ENCODE peak calls at places on chromosome 11, in seven cellular contexts. G is HepG2, H is spleen, B is Panc1, F is sigmoid colon, O is stomach, P is H1. X is an unnamed sample.

GRCh38 chr11:92794783-92795182 is 174.7 kb upstream of the MTNR1B start:
- DNase-seq in G (no peak), H (no peak), B (no peak), F (no peak), O (no peak), P (no peak), X (no peak)

GRCh38 chr11:78256962-78257361 is 68.2 kb downstream of the USP35 start:
- DNase-seq in G (no peak), H (no peak), B (no peak), F (peak; percentile 88), O (peak; percentile 86), P (no peak), X (peak; percentile 53)

GRCh38 chr11:77113382-77114088 is 10.9 kb downstream of the OMP start:
- DNase-seq in G (no peak), H (no peak), B (no peak), F (no peak), O (peak; percentile 55), P (peak; percentile 75), X (no peak)

GRCh38 chr11:57311109-57311936 is 13.4 kb downstream of the TNKS1BP1 start:
- DNase-seq in G (peak; percentile 84), H (peak; percentile 89), B (no peak), F (peak; percentile 98), O (peak; percentile 94), P (peak; percentile 94), X (peak; percentile 96)

GRCh38 chr11:111718436-111719325 is 47.5 kb downstream of the PPP2R1B start:
- DNase-seq in G (peak; percentile 30), H (no peak), B (no peak), F (peak; percentile 73), O (peak; percentile 73), P (no peak), X (no peak)

GRCh38 chr11:124329787-124330478 is 9.9 kb upstream of the OR8D2 start:
- DNase-seq in G (no peak), H (no peak), B (no peak), F (no peak), O (no peak), P (no peak), X (no peak)

GRCh38 chr11:116506446-116506845 is 266.3 kb downstream of the BUD13 start:
- DNase-seq in G (no peak), H (peak; percentile 55), B (no peak), F (no peak), O (no peak), P (peak; percentile 33), X (no peak)

GRCh38 chr11:27215471-27216267 is 147.3 kb downstream of the CCDC34 start:
- DNase-seq in G (no peak), H (peak; percentile 82), B (no peak), F (no peak), O (peak; percentile 33), P (peak; percentile 46), X (no peak)

GRCh38 chr11:114257621-114258558 is 38.3 kb upstream of the NNMT start:
- DNase-seq in G (peak; percentile 64), H (peak; percentile 82), B (no peak), F (peak; percentile 92), O (no peak), P (peak; percentile 60), X (peak; percentile 76)

GRCh38 chr11:1837171-1838076 is 1.4 kb upstream of the TNNI2 start:
- DNase-seq in G (peak; percentile 45), H (peak; percentile 96), B (no peak), F (peak; percentile 82), O (peak; percentile 62), P (peak; percentile 90), X (peak; percentile 57)

GRCh38 chr11:12209096-12209495 is 98.7 kb downstream of the MICAL2 start:
- DNase-seq in G (no peak), H (no peak), B (no peak), F (no peak), O (no peak), P (no peak), X (no peak)
- TF ChIP-seq POLR2AphosphoS5 in G (no peak), H (no peak), B (no peak), F (no peak), O (no peak), P (no peak), X (no peak)

DNA sequence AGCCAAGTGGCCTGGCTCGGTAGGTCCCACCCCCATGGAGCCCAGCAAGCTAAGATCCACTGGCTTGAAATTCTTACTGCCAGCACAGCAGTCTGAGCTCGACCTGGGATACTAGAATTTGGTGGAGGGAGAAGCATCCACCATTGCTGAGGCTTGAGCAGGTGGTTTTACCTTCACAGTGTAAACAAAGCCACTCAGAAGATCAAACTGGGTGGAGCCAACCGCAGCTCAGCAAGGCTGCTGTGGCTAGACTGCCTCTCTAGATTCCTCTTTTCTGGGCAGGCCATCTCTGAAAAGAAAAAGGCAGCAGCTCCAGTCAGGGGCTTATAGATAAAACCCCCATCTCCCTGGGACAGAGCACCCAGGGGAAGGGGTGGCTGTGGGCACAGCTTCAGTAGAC is 22.3 kb upstream of the OR5B21 start:
- DNase-seq in G (no peak), H (no peak), B (no peak), F (no peak), O (no peak), P (no peak), X (no peak)
- H3K36me3 ChIP-seq in G (no peaks in the 10 kb centered on the region), H (peaks cover 79% of the 10 kb centered on the region), B (no peaks in the 10 kb centered on the region), F (peaks cover 22% of the 10 kb centered on the region), O (peaks cover 51% of the 10 kb centered on the region), P (no peaks in the 10 kb centered on the region), X (no peaks in the 10 kb centered on the region)

GRCh38 chr11:6572215-6572614 is 31.2 kb downstream of the RRP8 start:
- DNase-seq in G (no peak), H (no peak), B (no peak), F (no peak), O (no peak), P (no peak), X (no peak)
- TF ChIP-seq POLR2AphosphoS5 in G (no peak), H (no peak), B (no peak), F (no peak), O (no peak), P (no peak), X (no peak)

GRCh38 chr11:65435330-65435931 is 12.8 kb downstream of the NEAT1 start:
- DNase-seq in G (no peak), H (peak; percentile 32), B (no peak), F (peak; percentile 68), O (no peak), P (peak; percentile 19), X (no peak)
- H3K36me3 ChIP-seq in G (peaks cover 44% of the 10 kb centered on the region), H (peaks cover 71% of the 10 kb centered on the region), B (peaks cover 8% of the 10 kb centered on the region), F (peaks cover 45% of the 10 kb centered on the region), O (peaks cover 75% of the 10 kb centered on the region), P (no peaks in the 10 kb centered on the region), X (no peaks in the 10 kb centered on the region)

DNA sequence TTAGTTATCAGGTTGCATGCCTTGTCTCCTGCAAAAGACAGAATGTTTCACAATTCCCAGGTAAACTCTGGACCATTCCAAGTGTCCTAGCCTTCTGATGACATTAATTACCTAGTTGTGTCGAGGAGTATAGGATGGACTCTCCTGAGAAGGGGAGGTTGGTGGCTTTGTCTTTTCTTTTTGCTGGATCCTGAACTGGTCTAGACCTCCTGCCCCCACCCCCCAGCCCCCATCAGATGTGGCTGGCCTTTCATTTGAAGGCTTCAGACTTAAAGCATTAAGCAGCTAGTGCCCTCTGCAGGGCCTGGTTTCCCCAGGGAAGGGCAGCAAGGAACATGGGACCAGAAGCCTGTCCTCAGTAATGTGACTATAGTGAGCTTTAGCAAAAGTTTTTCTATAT is 9.7 kb downstream of the MCAM start:
- DNase-seq in G (no peak), H (no peak), B (no peak), F (no peak), O (no peak), P (no peak), X (no peak)
- TF ChIP-seq POLR2AphosphoS5 in G (no peak), H (no peak), B (no peak), F (no peak), O (no peak), P (no peak), X (no peak)

GRCh38 chr11:37124384-37124783 is 526.3 kb upstream of the RAG2 start:
- DNase-seq in G (no peak), H (no peak), B (no peak), F (no peak), O (no peak), P (no peak), X (no peak)
- H3K36me3 ChIP-seq in G (no peaks in the 10 kb centered on the region), H (no peaks in the 10 kb centered on the region), B (no peaks in the 10 kb centered on the region), F (no peaks in the 10 kb centered on the region), O (no peaks in the 10 kb centered on the region), P (no peaks in the 10 kb centered on the region), X (no peaks in the 10 kb centered on the region)

DNA sequence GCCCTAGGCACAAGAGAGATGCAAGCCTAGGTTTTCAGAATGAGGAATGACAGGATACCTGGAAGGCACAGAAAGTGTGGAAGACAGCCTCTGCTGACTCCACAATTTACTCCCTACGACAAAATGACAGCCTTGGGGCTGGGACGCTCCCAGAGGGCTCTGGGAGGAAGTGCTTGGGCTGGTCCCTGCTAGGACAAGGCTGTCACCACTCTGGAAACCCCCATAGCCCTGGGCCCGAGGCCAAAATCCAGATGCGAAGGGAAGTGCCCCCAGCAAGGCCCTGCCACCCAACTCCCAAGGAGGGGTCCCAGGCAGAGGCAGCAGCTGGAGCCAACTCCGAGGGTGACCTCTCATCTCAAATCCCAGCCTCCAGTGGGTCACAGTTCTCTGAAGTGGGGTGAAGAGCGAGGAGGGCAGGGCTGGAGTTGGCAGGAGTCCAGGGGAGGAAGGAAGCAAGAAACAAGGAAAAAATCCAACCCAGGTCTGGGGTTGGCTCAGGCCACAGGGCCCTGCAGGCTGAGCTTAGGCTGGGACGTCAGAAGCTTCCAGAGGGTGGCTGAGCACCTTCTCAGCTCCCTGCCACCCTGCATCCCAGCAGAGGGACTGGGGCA is 6.3 kb upstream of the CDC42EP2 start:
- DNase-seq in G (no peak), H (peak; percentile 86), B (no peak), F (no peak), O (peak; percentile 40), P (no peak), X (no peak)
- TF ChIP-seq POLR2AphosphoS5 in G (no peak), H (peak; percentile 85), B (no peak), F (no peak), O (no peak), P (peak; percentile 42), X (no peak)

DNA sequence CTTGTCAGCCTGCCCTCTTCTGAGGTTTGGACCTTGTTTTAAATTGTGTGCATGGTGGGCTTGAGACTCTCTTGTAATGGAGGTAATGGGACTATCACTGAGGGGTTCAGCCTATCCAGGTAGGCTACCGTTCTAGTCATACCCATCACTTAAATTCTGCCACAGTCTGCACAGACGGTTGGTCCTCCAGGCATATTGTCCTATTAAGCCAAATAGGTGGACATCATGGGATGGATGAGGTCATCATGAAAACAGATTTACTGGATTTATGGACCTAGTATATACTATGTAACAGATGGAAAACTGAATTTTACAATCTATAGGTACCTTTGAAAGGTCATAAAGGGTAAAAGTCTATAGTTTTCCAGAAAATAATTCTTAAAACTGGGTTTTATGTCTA is 9.1 kb upstream of the RBM4 start:
- DNase-seq in G (no peak), H (no peak), B (no peak), F (no peak), O (no peak), P (no peak), X (no peak)
- H3K36me3 ChIP-seq in G (peaks cover 56% of the 10 kb centered on the region), H (peaks cover 91% of the 10 kb centered on the region), B (peaks cover 35% of the 10 kb centered on the region), F (peaks cover 42% of the 10 kb centered on the region), O (peaks cover 86% of the 10 kb centered on the region), P (peaks cover 83% of the 10 kb centered on the region), X (no peaks in the 10 kb centered on the region)

GRCh38 chr11:121416909-121417567 is 35.1 kb upstream of the SORL1 start:
- DNase-seq in G (no peak), H (peak; percentile 90), B (no peak), F (peak; percentile 93), O (peak; percentile 92), P (no peak), X (peak; percentile 82)
- TF ChIP-seq POLR2AphosphoS5 in G (no peak), H (peak; percentile 62), B (no peak), F (no peak), O (peak; percentile 64), P (no peak), X (peak; percentile 69)